ENCODE peak calls at places on chromosomes 3 and 15, in four cellular contexts. N is ELF-1, F is KBM-7, B is NCI-H460. V is an unnamed sample.

GRCh38 chr15:27241942-27242341 is 271.0 kb downstream of the GABRG3 start:
- DNase-seq in N (no peak), F (no peak), B (no peak), V (no peak)

GRCh38 chr3:61233828-61234227 is 17.4 kb downstream of the FHIT start:
- DNase-seq in N (no peak), F (no peak), B (no peak), V (no peak)

GRCh38 chr15:31344824-31345605 is 18.4 kb downstream of the KLF13 start:
- DNase-seq in N (no peak), F (no peak), B (no peak), V (peak; percentile 41)

GRCh38 chr3:31620656-31621055 is 87.9 kb downstream of the STT3B start:
- DNase-seq in N (no peak), F (no peak), B (no peak), V (no peak)

GRCh38 chr15:37698679-37699078 is 235.8 kb upstream of the TMCO5A start:
- DNase-seq in N (no peak), F (no peak), B (no peak), V (no peak)

GRCh38 chr15:85580914-85581313 is 200.5 kb downstream of the AKAP13 start:
- DNase-seq in N (no peak), F (no peak), B (no peak), V (no peak)

GRCh38 chr3:131083190-131083863 is 56.6 kb downstream of the NEK11 start:
- DNase-seq in N (no peak), F (no peak), B (no peak), V (no peak)

GRCh38 chr15:81483496-81483895 is 109.5 kb upstream of the TMC3 start:
- DNase-seq in N (no peak), F (no peak), B (no peak), V (no peak)

GRCh38 chr3:28218917-28219198 is 22.6 kb upstream of the CMC1 start:
- DNase-seq in N (no peak), F (no peak), B (no peak), V (no peak)

GRCh38 chr15:78244101-78244500 is 9.7 kb upstream of the ACSBG1 start:
- DNase-seq in N (no peak), F (no peak), B (no peak), V (no peak)

GRCh38 chr3:183287301-183287971 is 34.4 kb downstream of the B3GNT5 start:
- DNase-seq in N (no peak), F (no peak), B (peak; percentile 56), V (no peak)

GRCh38 chr3:42263354-42264346 is 2.3 kb downstream of the CCK start:
- DNase-seq in N (peak; percentile 48), F (no peak), B (no peak), V (no peak)

GRCh38 chr15:70761931-70762468 is 1.4 kb downstream of the UACA start:
- DNase-seq in N (no peak), F (no peak), B (no peak), V (no peak)

GRCh38 chr15:52114656-52115055 is 2.1 kb upstream of the BCL2L10 start:
- DNase-seq in N (no peak), F (no peak), B (no peak), V (no peak)

GRCh38 chr3:130939753-130940152 is 45.9 kb downstream of the ATP2C1 start:
- DNase-seq in N (no peak), F (no peak), B (no peak), V (no peak)

V was measured in activated B cell treated with CpG ODN at 0.5 μM for 24 hours.